ENCODE peak calls at places on chromosomes 3 and 15, in seven cellular contexts. O is CD8-positive, alpha-beta T cell; C is astrocyte; F is HL-60; D is kidney epithelial cell; X is brain microvascular endothelial cell; U is endothelial cell of umbilical vein. P is an unnamed sample. For H3K27me3, the result is how much of the 10 kb centered on the place peaks cover.

GRCh38 chr3:11282250-11283125 is 10.3 kb downstream of the ATG7 start:
- DNase-seq in O (no peak), C (no peak), F (no peak), D (no peak), X (no peak), U (no peak), P (no peak)

GRCh38 chr15:46685096-46685495 is 1032.2 kb upstream of the SEMA6D start:
- DNase-seq in O (no peak), C (no peak), F (no peak), D (no peak), X (no peak), U (no peak), P (peak)

GRCh38 chr3:55416381-55416821 is 70.7 kb downstream of the WNT5A start:
- DNase-seq in O (no peak), C (peak), F (no peak), D (peak), X (peak), U (no peak), P (peak)

GRCh38 chr3:170471149-170471548 is 52.5 kb downstream of the CLDN11 start:
- DNase-seq in O (no peak), C (no peak), F (no peak), D (no peak), X (no peak), U (no peak), P (no peak)

GRCh38 chr3:107988464-107989156 is 102.2 kb downstream of the CD47 start:
- DNase-seq in O (no peak), C (peak), F (no peak), D (no peak), X (peak), U (peak), P (peak)

GRCh38 chr15:90677807-90678790 is 39.0 kb upstream of the BLM start:
- DNase-seq in O (no peak), C (no peak), F (no peak), D (no peak), X (no peak), U (no peak), P (no peak)

GRCh38 chr15:84834227-84834955 is 17.2 kb downstream of the ALPK3 start:
- DNase-seq in O (no peak), C (no peak), F (no peak), D (no peak), X (no peak), U (no peak), P (no peak)

GRCh38 chr3:126858887-126859286 is 124.0 kb upstream of the PLXNA1 start:
- DNase-seq in O (no peak), C (peak), F (no peak), D (peak), X (peak), U (peak), P (peak)

GRCh38 chr15:83053151-83053550 is 13.9 kb downstream of the BTBD1 start:
- DNase-seq in O (no peak), C (peak), F (no peak), D (peak), X (peak), U (peak), P (peak)

GRCh38 chr3:41222508-41222907 is 23.2 kb downstream of the CTNNB1 start:
- DNase-seq in O (no peak), C (no peak), F (no peak), D (no peak), X (no peak), U (no peak), P (no peak)

GRCh38 chr3:62289922-62290321 is 83.4 kb downstream of the FEZF2 start:
- DNase-seq in O (no peak), C (no peak), F (no peak), D (no peak), X (no peak), U (no peak), P (no peak)

GRCh38 chr3:177813322-177813721 is 616.0 kb upstream of the TBL1XR1 start:
- DNase-seq in O (no peak), C (peak), F (no peak), D (no peak), X (no peak), U (peak), P (no peak)

GRCh38 chr15:85704021-85704420 is 90.7 kb downstream of the KLHL25 start:
- DNase-seq in O (no peak), C (peak), F (no peak), D (no peak), X (no peak), U (no peak), P (no peak)

GRCh38 chr3:139797724-139798343 is 120.1 kb upstream of the NMNAT3 start:
- DNase-seq in O (no peak), C (peak), F (no peak), D (no peak), X (peak), U (no peak), P (peak)

GRCh38 chr3:46868301-46868700 is 5.1 kb upstream of the MYL3 start:
- DNase-seq in O (no peak), C (no peak), F (no peak), D (no peak), X (no peak), U (no peak), P (no peak)

GRCh38 chr3:158711886-158712285 is 20.4 kb downstream of the RARRES1 start:
- DNase-seq in O (no peak), C (peak), F (no peak), D (no peak), X (peak), U (peak), P (peak)

GRCh38 chr3:176296066-176296597 is 901.1 kb downstream of the TBL1XR1 start:
- DNase-seq in O (no peak), C (peak), F (no peak), D (no peak), X (no peak), U (no peak), P (no peak)

GRCh38 chr15:67127334-67127664 is 61.9 kb downstream of the SMAD3 start:
- DNase-seq in O (no peak), C (no peak), F (no peak), D (no peak), X (no peak), U (no peak), P (peak)

GRCh38 chr3:139541156-139541897 is 1.8 kb upstream of the RBP1 start:
- DNase-seq in O (no peak), C (no peak), F (no peak), D (no peak), X (no peak), U (no peak), P (no peak)

GRCh38 chr3:43096761-43097160 is 9.1 kb downstream of the POMGNT2 start:
- DNase-seq in O (no peak), C (no peak), F (no peak), D (no peak), X (no peak), U (no peak), P (no peak)
- TF ChIP-seq CTCF in O (no peak), C (no peak), F (no peak), D (no peak), X (no peak), U (no peak), P (no peak)

DNA sequence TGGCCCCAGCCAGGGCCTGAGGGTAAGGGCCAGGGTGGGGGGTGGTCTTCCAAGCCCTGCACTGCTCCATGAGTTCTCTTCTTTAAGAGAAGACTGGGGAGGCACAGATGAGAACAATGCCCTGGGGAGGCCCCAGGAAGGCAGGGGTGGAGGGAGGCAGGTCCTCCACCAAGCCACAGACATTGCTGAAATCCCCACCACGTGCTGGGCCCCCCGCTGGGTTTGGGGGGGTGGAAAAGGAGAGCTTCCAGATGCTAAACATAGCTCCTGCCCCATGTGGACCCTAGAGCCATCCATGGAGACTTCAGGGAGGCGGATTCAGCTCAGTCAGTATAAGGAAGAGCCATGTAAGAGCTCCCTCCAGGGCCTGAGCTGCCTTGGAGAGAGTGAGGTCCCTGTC is 157.8 kb upstream of the LINGO1 start:
- DNase-seq in O (no peak), C (no peak), F (no peak), D (no peak), X (no peak), U (no peak), P (no peak)
- H3K27me3 ChIP-seq in O (under half), C (under half), F (under half), D (under half), X (under half), U (under half), P (under half)

DNA sequence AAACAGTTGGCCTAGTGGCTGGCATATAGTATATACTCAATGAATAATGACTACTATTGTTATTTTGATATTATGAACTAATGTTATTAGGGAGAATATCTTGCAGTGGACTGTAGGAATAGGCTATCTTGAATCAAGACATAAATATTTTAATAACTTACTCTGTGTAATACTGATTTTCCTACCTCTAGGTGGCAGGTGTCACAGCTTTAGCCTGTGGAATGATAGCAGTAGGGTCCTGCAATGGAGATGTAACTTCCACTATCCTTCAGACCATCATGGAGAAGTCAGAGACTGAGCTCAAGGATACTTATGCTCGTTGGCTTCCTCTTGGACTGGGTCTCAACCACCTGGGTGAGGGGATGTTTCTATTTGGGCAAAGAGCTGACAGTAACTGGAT is 6.5 kb downstream of the PSMD2 start:
- DNase-seq in O (no peak), C (no peak), F (no peak), D (no peak), X (no peak), U (peak), P (peak)
- TF ChIP-seq CTCF in O (no peak), C (peak), F (peak), D (peak), X (peak), U (peak), P (peak)

GRCh38 chr15:60001642-60002527 is 2.2 kb upstream of the FOXB1 start:
- DNase-seq in O (no peak), C (no peak), F (no peak), D (no peak), X (no peak), U (no peak), P (no peak)

GRCh38 chr15:60002528-60003218 is 1.4 kb upstream of the FOXB1 start:
- DNase-seq in O (no peak), C (no peak), F (no peak), D (no peak), X (no peak), U (no peak), P (no peak)

GRCh38 chr15:60004019-60004845 is at the start of gene FOXB1:
- DNase-seq in O (no peak), C (no peak), F (peak), D (no peak), X (no peak), U (no peak), P (no peak)

GRCh38 chr15:60004846-60005351 is 788 bp downstream of the FOXB1 start:
- DNase-seq in O (no peak), C (no peak), F (peak), D (no peak), X (no peak), U (peak), P (no peak)

DNA sequence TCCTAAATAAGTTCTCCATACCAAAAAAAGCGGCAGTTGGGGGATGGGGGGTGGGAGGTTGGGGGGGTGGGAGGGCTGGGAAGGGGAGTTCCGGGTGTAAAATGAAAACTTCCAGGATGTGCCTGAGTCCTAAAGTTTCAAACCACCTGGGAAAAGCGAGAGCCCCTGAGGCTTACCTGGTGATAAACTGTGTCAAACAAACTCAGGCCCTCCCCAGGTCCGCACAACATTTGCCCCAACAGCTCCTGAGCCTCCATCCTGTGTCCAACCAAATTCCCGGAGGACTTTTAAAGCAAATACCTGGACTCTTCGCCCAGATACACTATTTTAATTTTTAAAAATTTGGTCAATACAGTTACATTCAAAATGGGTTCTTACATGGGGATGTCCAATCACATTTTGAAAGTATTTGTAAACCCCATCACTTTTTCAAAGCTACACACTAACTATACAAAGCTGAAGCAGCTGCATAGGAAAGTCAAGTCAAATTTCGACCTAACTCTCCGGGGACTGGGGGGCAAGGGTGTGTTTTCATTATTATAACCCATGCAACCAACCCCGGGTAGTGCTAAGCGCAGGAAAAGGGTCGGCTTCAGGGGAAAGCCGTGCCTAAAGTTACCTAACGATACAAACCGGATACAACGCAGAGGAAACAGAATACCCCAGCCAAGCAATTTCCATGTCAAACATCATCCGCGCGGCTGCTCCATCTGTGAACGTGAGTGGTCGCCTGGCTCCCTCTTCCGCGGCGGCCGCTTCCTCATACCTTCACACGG is 680 bp upstream of the FOXB1 start:
- DNase-seq in O (no peak), C (no peak), F (no peak), D (no peak), X (no peak), U (no peak), P (no peak)
- H3K27me3 ChIP-seq in O (half or more), C (half or more), F (half or more), D (half or more), X (half or more), U (half or more), P (half or more)

GRCh38 chr3:123876858-123877257 is 7.3 kb downstream of the MYLK start:
- DNase-seq in O (no peak), C (no peak), F (no peak), D (no peak), X (no peak), U (no peak), P (no peak)
- TF ChIP-seq CTCF in O (no peak), C (peak), F (no peak), D (peak), X (peak), U (no peak), P (peak)

P was measured in bronchial epithelial cell.